ENCODE peak calls at places on chromosomes 5 and 9, in ten cellular contexts. U is heart left ventricle, B is adrenal gland, X is breast epithelium, Q is esophagus squamous epithelium, D is IMR-90, I is K562, A is body of pancreas, M is H1, Y is uterus. G is an unnamed sample.

GRCh38 chr5:157575096-157575872 is at the start of gene ADAM19:
- DNase-seq in A (peak), Y (peak), B (peak), I (peak), Q (no peak), M (peak), U (peak), D (peak), X (no peak), G (peak)

GRCh38 chr5:40904205-40904993 is 4.9 kb upstream of the C7 start:
- DNase-seq in Q (no peak), I (peak), M (peak), U (peak), D (peak), B (peak), A (peak), Y (peak), X (no peak), G (peak)

GRCh38 chr5:37816883-37817282 is 23.0 kb downstream of the GDNF start:
- DNase-seq in U (no peak), M (no peak), Y (no peak), B (no peak), I (no peak), Q (no peak), D (peak), A (no peak), X (no peak), G (no peak)

GRCh38 chr5:78467744-78468357 is 107.4 kb downstream of the SCAMP1 start:
- DNase-seq in M (no peak), Y (no peak), B (no peak), U (no peak), D (peak), X (no peak), Q (no peak), I (peak), A (no peak), G (no peak)

GRCh38 chr5:52786937-52787599 is 648 bp upstream of the ITGA1 start:
- DNase-seq in U (peak), Y (peak), A (peak), D (peak), M (no peak), X (no peak), B (no peak), Q (no peak), I (no peak), G (no peak)

GRCh38 chr5:37871023-37871815 is 31.4 kb upstream of the GDNF start:
- DNase-seq in Y (no peak), A (no peak), X (no peak), Q (no peak), M (no peak), D (peak), B (no peak), U (no peak), I (no peak), G (no peak)

GRCh38 chr5:151868451-151868850 is 56.2 kb downstream of the GLRA1 start:
- DNase-seq in X (no peak), A (no peak), D (no peak), I (no peak), Y (no peak), B (no peak), M (no peak), U (no peak), Q (no peak), G (no peak)

GRCh38 chr5:108749130-108749861 is 1.6 kb downstream of the FER start:
- DNase-seq in U (no peak), X (no peak), D (no peak), Q (no peak), I (peak), A (no peak), M (no peak), B (no peak), Y (peak), G (peak)

GRCh38 chr5:6391151-6391550 is 12.8 kb upstream of the MED10 start:
- DNase-seq in Q (no peak), D (no peak), A (no peak), B (no peak), Y (no peak), U (no peak), I (no peak), X (no peak), M (no peak), G (no peak)

GRCh38 chr9:95102572-95102971 is 214.9 kb downstream of the FANCC start:
- DNase-seq in Q (no peak), X (no peak), U (no peak), M (no peak), A (no peak), Y (no peak), B (no peak), I (no peak), D (no peak), G (no peak)

GRCh38 chr5:111757582-111758283 is 739 bp upstream of the NREP start:
- DNase-seq in I (peak), Q (peak), B (peak), A (peak), X (peak), U (peak), M (peak), D (peak), Y (peak), G (peak)

GRCh38 chr5:174381241-174381640 is 335.7 kb downstream of the NSG2 start:
- DNase-seq in Y (no peak), D (no peak), Q (no peak), M (no peak), A (no peak), U (no peak), X (no peak), B (no peak), I (no peak), G (no peak)

GRCh38 chr5:108615216-108615615 is 132.5 kb upstream of the FER start:
- DNase-seq in M (no peak), U (no peak), D (peak), Y (no peak), A (no peak), Q (no peak), B (no peak), I (no peak), X (no peak), G (no peak)

GRCh38 chr5:154478224-154478565 is at the start of gene HAND1:
- DNase-seq in I (no peak), D (no peak), M (peak), Q (no peak), U (peak), Y (peak), X (no peak), B (peak), A (peak), G (no peak)

GRCh38 chr5:169980418-169981053 is at the start of gene INSYN2B:
- DNase-seq in X (peak), Q (no peak), Y (peak), I (peak), B (peak), A (peak), U (peak), M (peak), D (peak), G (peak)

GRCh38 chr5:82386576-82386975 is 108.4 kb upstream of the RPS23 start:
- DNase-seq in B (peak), X (no peak), Y (no peak), Q (no peak), U (no peak), M (no peak), A (no peak), I (no peak), D (no peak), G (no peak)

GRCh38 chr9:80158150-80158549 is 586.4 kb downstream of the TLE4 start:
- DNase-seq in M (no peak), Q (no peak), B (no peak), U (no peak), A (no peak), X (no peak), I (no peak), D (no peak), Y (no peak), G (no peak)

DNA sequence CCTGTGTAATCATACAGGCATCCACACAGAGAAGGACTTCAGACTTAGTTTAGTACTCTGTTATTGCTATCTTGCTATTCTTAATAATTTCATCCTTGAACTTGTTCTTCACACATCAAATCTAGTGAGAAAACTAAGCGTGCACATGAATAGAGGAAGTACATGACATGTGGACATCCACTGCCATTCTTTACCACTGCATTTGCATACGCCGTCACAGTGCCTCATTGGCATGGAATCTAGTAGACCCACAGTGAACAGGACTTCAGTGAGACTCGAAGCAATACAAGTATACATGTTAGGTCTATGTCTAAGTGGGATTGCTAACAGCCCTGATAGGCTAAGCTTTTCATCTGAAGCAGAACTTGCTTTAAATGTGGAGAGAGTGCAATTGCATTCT is 592.1 kb downstream of the TLE4 start:
- DNase-seq in A (no peak), B (no peak), Q (no peak), U (no peak), Y (no peak), X (no peak), D (no peak), I (no peak), M (no peak), G (no peak)
- TF ChIP-seq POLR2A in A (no peak), B (no peak), Q (no peak), U (no peak), Y (no peak), X (no peak), D (no peak), I (no peak), M (no peak), G (no peak)

DNA sequence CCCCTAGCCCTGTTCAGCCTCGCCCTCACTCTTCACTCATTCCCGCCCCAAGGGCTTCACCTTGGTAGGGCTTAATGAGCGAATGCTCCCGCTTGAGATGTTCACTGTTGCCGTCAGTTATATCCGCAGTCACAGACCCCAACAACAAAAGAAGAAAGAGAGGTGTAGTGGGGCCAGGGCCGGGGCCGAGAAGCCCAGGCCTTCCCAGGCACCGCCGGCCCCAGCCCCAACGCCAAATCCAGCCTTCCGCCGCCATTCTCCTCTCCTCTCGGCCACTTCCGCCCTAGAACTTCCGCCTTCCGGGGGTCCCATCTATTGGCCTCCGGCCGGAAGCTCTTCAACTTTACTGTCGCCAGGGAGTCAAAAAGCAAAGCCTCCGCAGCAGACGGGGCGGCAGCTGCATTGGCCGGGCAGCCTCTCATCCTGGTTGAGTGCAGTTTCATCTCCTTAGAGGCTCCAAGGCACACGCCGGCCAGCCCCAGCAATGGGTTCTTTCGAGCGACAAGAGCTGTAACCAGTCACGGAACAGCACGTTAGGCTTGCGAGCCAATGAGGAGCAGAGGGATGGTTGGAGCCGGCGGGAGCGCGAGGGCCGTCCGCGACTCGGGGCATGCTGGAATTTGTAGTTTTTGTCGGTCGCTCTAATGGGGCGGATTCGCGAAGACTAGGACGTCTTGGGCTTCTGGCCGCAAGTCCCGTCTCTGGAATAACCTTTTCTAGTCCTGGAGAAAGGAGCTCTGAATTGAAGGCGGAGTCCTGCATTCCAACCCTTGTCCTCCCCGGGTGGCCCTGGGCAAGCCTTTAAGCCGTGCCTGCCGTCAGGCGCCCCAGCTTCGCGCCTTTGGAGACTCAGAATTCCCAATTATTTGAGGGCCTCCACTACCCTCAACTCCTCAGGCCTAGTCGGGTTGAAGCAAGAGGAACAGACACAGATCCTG is at the start of gene LMAN2:
- DNase-seq in U (peak), A (peak), I (peak), X (peak), Q (peak), M (peak), D (peak), B (peak), Y (peak), G (peak)
- TF ChIP-seq POLR2A in U (peak), A (peak), I (peak), X (no peak), Q (peak), M (peak), D (peak), B (peak), Y (peak), G (peak)

DNA sequence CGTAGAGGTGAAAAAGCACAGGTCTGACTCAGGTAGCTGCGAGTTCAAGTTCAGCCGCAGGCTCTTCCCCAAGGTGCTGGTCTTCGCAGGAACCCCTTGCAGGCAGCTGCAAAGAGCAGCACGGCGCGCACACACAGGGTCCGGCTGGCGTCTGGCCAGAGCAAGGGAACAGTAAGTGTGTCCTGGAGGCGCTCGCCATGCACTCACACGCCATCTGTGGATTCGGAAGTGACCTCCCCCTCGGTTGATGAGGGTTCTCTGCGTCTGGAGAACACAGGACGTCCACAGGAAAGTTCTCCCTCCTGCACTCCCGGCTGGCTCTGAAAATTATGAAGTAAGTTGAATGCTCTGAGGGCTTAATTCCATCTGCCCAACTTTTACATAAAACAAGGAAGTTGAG is 14.0 kb upstream of the EGFL7 start:
- DNase-seq in B (peak), Y (peak), X (no peak), A (peak), M (no peak), I (peak), D (no peak), Q (no peak), U (peak), G (no peak)
- TF ChIP-seq POLR2A in B (peak), Y (no peak), X (no peak), A (no peak), M (no peak), I (no peak), D (no peak), Q (no peak), U (peak), G (no peak)

DNA sequence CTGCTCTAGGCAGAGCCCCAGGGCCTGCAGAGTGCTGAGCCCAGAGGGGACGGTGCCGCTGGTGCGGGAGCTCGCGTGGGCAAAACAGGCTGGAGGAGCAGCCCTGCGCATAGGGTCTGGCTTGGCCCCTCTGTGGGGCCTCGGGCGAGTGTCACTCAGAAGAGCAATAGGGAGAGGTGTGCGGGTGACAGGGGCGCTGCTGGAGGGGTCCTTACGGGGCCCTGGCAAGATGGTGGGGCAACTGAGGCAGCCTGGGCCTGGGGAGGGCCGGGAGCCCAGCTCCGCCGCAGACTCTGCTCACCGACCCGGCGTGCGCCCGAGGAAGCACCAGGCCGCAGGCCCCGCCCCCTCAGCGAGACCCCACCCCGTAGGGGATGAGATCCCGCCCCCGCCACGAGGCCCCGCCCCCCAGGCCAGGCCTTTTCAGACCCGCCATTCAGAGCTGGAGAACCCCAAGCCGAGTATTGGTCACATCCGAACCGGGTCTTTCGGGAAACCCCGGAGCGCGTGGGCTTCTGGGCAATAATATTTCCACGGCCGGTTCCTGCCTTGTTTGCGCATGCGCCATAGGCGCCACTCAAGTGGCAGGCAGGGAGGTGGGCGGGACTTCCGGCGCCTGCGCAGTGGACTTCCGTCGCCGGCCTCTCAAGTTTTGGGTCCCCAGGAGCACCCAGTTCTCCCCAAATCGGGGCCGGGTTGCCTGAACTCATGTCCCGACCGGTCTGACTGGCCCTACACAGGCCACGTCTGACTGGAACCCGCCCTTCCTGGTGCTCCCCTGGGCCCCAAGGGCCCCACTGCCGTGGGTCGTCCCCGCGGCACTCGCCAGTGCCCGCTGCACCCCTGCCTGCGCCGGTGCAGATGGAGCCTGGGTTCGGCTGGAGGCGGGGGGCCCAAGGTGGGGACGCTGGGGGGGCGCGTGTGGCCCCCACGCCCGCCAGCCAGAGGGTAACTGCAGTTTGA is 1.3 kb upstream of the RNF208 start:
- DNase-seq in D (peak), U (peak), Q (peak), X (peak), Y (peak), B (peak), M (peak), A (peak), I (peak), G (peak)
- TF ChIP-seq POLR2A in D (no peak), U (peak), Q (peak), X (peak), Y (peak), B (peak), M (peak), A (peak), I (peak), G (peak)

GRCh38 chr5:132380741-132381140 is 11.2 kb downstream of the SLC22A5 start:
- DNase-seq in A (no peak), D (no peak), Y (no peak), U (no peak), X (no peak), M (no peak), I (no peak), B (no peak), Q (no peak), G (no peak)

GRCh38 chr5:132380047-132380446 is 10.5 kb downstream of the SLC22A5 start:
- DNase-seq in D (no peak), M (no peak), I (no peak), U (no peak), A (no peak), Q (no peak), B (no peak), Y (no peak), X (no peak), G (no peak)

GRCh38 chr5:132376694-132377641 is 7.5 kb downstream of the SLC22A5 start:
- DNase-seq in U (no peak), X (no peak), Y (no peak), B (no peak), I (no peak), D (no peak), M (no peak), Q (no peak), A (no peak), G (no peak)

GRCh38 chr5:132377738-132378137 is 8.2 kb downstream of the SLC22A5 start:
- DNase-seq in A (no peak), D (no peak), Q (no peak), I (no peak), Y (no peak), X (no peak), M (no peak), B (no peak), U (no peak), G (no peak)

DNA sequence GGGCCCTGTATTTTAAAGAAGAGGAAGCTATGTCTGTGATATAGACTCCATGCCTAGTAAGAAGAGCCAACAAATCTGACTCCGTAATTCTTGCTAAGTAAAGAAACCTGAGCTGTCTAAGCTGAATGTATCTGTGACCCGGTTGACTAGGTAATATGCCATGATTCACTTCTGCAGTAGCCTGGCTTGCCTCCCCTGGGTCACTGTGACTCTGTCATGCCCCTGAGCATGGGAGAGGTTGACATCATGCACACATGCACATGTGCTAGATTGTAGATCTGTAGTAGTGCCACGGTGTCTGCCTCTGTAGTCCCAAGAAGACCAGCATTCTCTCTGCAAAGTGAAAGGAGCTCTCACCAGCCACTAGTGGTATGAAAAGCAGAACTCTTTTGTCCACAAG is 9.1 kb downstream of the SLC22A5 start:
- DNase-seq in Y (no peak), D (peak), Q (no peak), U (no peak), X (peak), B (no peak), I (no peak), A (no peak), M (no peak), G (no peak)
- TF ChIP-seq POLR2A in Y (no peak), D (no peak), Q (no peak), U (no peak), X (no peak), B (no peak), I (no peak), A (no peak), M (no peak), G (no peak)

DNA sequence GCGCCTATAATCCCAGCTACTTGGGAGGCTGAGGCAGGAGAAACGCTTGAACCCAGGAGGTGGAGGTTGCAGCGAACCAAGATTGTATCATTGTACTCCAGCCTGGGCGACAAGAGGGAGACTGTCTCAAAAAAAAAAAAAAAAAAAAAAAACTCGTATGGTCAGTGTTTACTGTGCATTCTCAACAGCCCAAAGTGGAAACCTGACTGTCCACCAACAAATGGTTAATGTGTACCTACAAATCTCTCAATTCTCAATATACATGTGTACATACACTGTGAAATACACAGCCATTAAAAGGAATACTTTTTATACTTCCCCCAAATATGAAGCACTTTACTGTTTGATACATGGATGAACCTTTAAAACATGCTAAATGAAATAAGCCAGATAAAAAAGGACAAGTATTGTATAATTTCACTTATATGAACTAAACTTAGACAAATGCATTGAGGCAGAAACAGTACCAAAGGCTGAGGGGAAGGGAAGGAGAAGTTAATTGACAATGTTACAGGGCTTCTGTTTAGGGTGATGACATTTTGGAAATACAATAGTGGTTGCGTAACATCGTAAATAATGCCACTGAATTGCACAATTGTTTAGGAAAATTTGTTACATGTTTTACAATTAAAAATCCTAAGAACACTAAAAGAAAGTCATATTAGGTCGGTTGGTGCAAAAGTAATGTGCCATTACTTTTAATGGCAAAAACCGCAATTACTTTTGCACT is 16.6 kb downstream of the DNAJA1 start:
- DNase-seq in X (no peak), A (no peak), D (no peak), M (no peak), U (no peak), B (no peak), Q (no peak), Y (no peak), I (no peak), G (no peak)
- TF ChIP-seq POLR2A in X (no peak), A (no peak), D (no peak), M (no peak), U (no peak), B (no peak), Q (no peak), Y (no peak), I (no peak), G (no peak)